ENCODE peak calls at places on chromosomes 4 and X, in seven cellular contexts. Y is fibroblast of lung, D is cardiac fibroblast, U is colonic mucosa, K is A549, X is GM12865, A is AG09309. I is an unnamed sample.

GRCh38 chrX:4710618-4711433 is 997.4 kb upstream of the PRKX start:
- DNase-seq in Y (no peak), D (no peak), U (no peak), K (peak), X (peak), A (no peak), I (no peak)

GRCh38 chr4:156185514-156185913 is 231.8 kb upstream of the CTSO start:
- DNase-seq in Y (no peak), D (no peak), U (no peak), K (no peak), X (no peak), A (no peak), I (no peak)

GRCh38 chr4:111854494-111855087 is 290.7 kb upstream of the FAM241A start:
- DNase-seq in Y (peak), D (peak), U (peak), K (peak), X (peak), A (peak), I (no peak)

GRCh38 chr4:156774422-156774821 is 197.2 kb downstream of the PDGFC start:
- DNase-seq in Y (peak), D (peak), U (no peak), K (peak), X (no peak), A (peak), I (no peak)

GRCh38 chr4:173311368-173311767 is 22.8 kb downstream of the HMGB2 start:
- DNase-seq in Y (no peak), D (no peak), U (no peak), K (no peak), X (no peak), A (no peak), I (no peak)

GRCh38 chr4:6250235-6250983 is 19.2 kb upstream of the WFS1 start:
- DNase-seq in Y (peak), D (peak), U (no peak), K (peak), X (peak), A (peak), I (no peak)

GRCh38 chr4:6767725-6768538 is 14.6 kb upstream of the KIAA0232 start:
- DNase-seq in Y (no peak), D (no peak), U (peak), K (no peak), X (no peak), A (no peak), I (no peak)

GRCh38 chr4:148052448-148052847 is 320.6 kb downstream of the ARHGAP10 start:
- DNase-seq in Y (peak), D (peak), U (no peak), K (no peak), X (peak), A (no peak), I (no peak)

GRCh38 chr4:38980903-38981676 is 51.1 kb downstream of the TMEM156 start:
- DNase-seq in Y (peak), D (peak), U (no peak), K (no peak), X (peak), A (peak), I (no peak)

GRCh38 chr4:25081866-25082471 is 51.2 kb upstream of the LGI2 start:
- DNase-seq in Y (no peak), D (no peak), U (no peak), K (no peak), X (no peak), A (no peak), I (no peak)

GRCh38 chr4:4541040-4541631 is 712 bp downstream of the STX18 start:
- DNase-seq in Y (peak), D (peak), U (peak), K (peak), X (peak), A (no peak), I (no peak)

GRCh38 chrX:32598707-32599106 is 612.6 kb downstream of the DMD start:
- DNase-seq in Y (no peak), D (no peak), U (no peak), K (no peak), X (no peak), A (no peak), I (no peak)

GRCh38 chr4:184899261-184900134 is 73.7 kb upstream of the ACSL1 start:
- DNase-seq in Y (no peak), D (no peak), U (peak), K (no peak), X (no peak), A (peak), I (no peak)

GRCh38 chrX:10636337-10636736 is 16.0 kb upstream of the MID1 start:
- DNase-seq in Y (peak), D (peak), U (peak), K (peak), X (no peak), A (no peak), I (no peak)

GRCh38 chrX:68261060-68261672 is 172.1 kb downstream of the OPHN1 start:
- DNase-seq in Y (peak), D (peak), U (no peak), K (no peak), X (no peak), A (no peak), I (no peak)

GRCh38 chrX:40303256-40304077 is 205.7 kb upstream of the BCOR start:
- DNase-seq in Y (no peak), D (no peak), U (no peak), K (no peak), X (peak), A (no peak), I (no peak)

GRCh38 chr4:53886090-53886489 is 178.3 kb downstream of the CHIC2 start:
- DNase-seq in Y (no peak), D (no peak), U (no peak), K (no peak), X (no peak), A (no peak), I (peak)

GRCh38 chr4:7416745-7417432 is 17.8 kb downstream of the PSAPL1 start:
- DNase-seq in Y (no peak), D (no peak), U (no peak), K (no peak), X (no peak), A (no peak), I (no peak)

GRCh38 chrX:154834562-154834961 is at the start of gene SMIM9:
- DNase-seq in Y (no peak), D (no peak), U (no peak), K (no peak), X (no peak), A (no peak), I (no peak)

GRCh38 chrX:7568130-7568529 is 274.8 kb upstream of the VCX start:
- DNase-seq in Y (no peak), D (no peak), U (no peak), K (no peak), X (no peak), A (no peak), I (no peak)

GRCh38 chr4:176883681-176884418 is 91.1 kb upstream of the VEGFC start:
- DNase-seq in Y (peak), D (peak), U (no peak), K (peak), X (no peak), A (peak), I (peak)

GRCh38 chr4:126130200-126130599 is 815.4 kb downstream of the FAT4 start:
- DNase-seq in Y (no peak), D (no peak), U (no peak), K (no peak), X (no peak), A (no peak), I (no peak)

GRCh38 chr4:56843421-56843899 is 22.0 kb upstream of the SPINK2 start:
- DNase-seq in Y (peak), D (peak), U (no peak), K (no peak), X (no peak), A (no peak), I (no peak)

GRCh38 chr4:165384608-165385007 is 5.8 kb downstream of the CPE start:
- DNase-seq in Y (peak), D (peak), U (no peak), K (no peak), X (no peak), A (no peak), I (no peak)

GRCh38 chr4:2931765-2932560 is 31.2 kb downstream of the NOP14 start:
- DNase-seq in Y (no peak), D (no peak), U (peak), K (no peak), X (peak), A (no peak), I (no peak)

GRCh38 chr4:158316264-158316663 is 106.0 kb downstream of the TMEM144 start:
- DNase-seq in Y (no peak), D (peak), U (no peak), K (no peak), X (peak), A (no peak), I (peak)

GRCh38 chrX:150405576-150405975 is 42.5 kb downstream of the MAMLD1 start:
- DNase-seq in Y (no peak), D (no peak), U (no peak), K (peak), X (peak), A (no peak), I (no peak)

GRCh38 chr4:14984452-14984851 is 17.8 kb upstream of the CPEB2 start:
- DNase-seq in Y (peak), D (peak), U (no peak), K (no peak), X (no peak), A (no peak), I (no peak)

GRCh38 chr4:6197433-6198174 is 2.7 kb downstream of the JAKMIP1 start:
- DNase-seq in Y (no peak), D (no peak), U (no peak), K (no peak), X (no peak), A (no peak), I (no peak)

GRCh38 chr4:142817442-142817841 is 28.7 kb downstream of the INPP4B start:
- DNase-seq in Y (peak), D (peak), U (no peak), K (peak), X (no peak), A (peak), I (peak)

GRCh38 chr4:128358903-128359260 is 71.3 kb upstream of the PGRMC2 start:
- DNase-seq in Y (no peak), D (no peak), U (no peak), K (no peak), X (no peak), A (no peak), I (no peak)

GRCh38 chrX:56783450-56783831 is 54.4 kb downstream of the NBDY start:
- DNase-seq in Y (no peak), D (no peak), U (peak), K (no peak), X (no peak), A (no peak), I (no peak)

GRCh38 chr4:99763635-99764101 is 53.0 kb upstream of the DAPP1 start:
- DNase-seq in Y (peak), D (peak), U (no peak), K (peak), X (no peak), A (peak), I (peak)

GRCh38 chrX:49838374-49838773 is 9.3 kb downstream of the PAGE4 start:
- DNase-seq in Y (peak), D (peak), U (peak), K (peak), X (peak), A (no peak), I (no peak)

GRCh38 chrX:83469551-83469950 is 38.5 kb upstream of the POU3F4 start:
- DNase-seq in Y (no peak), D (no peak), U (peak), K (peak), X (peak), A (no peak), I (no peak)

GRCh38 chr4:125280892-125281403 is 33.8 kb upstream of the FAT4 start:
- DNase-seq in Y (no peak), D (no peak), U (no peak), K (no peak), X (no peak), A (no peak), I (no peak)

GRCh38 chrX:132594129-132594528 is 105.3 kb upstream of the MBNL3 start:
- DNase-seq in Y (no peak), D (no peak), U (no peak), K (no peak), X (no peak), A (no peak), I (no peak)

GRCh38 chrX:102832661-102833060 is 104.4 kb upstream of the RAB40AL start:
- DNase-seq in Y (peak), D (peak), U (no peak), K (peak), X (no peak), A (peak), I (no peak)

GRCh38 chr4:186481998-186482790 is 73.2 kb downstream of the MTNR1A start:
- DNase-seq in Y (no peak), D (no peak), U (no peak), K (no peak), X (no peak), A (no peak), I (no peak)
- TF ChIP-seq CTCF in Y (no peak), D (no peak), U (no peak), K (no peak), X (no peak), A (no peak), I (no peak)

GRCh38 chrX:261858-262390 is 19.3 kb upstream of the PLCXD1 start:
- DNase-seq in Y (no peak), D (peak), U (peak), K (no peak), X (no peak), A (no peak), I (no peak)

GRCh38 chrX:259692-260355 is 21.4 kb upstream of the PLCXD1 start:
- DNase-seq in Y (no peak), D (no peak), U (peak), K (peak), X (no peak), A (no peak), I (no peak)

GRCh38 chrX:262391-262909 is 18.7 kb upstream of the PLCXD1 start:
- DNase-seq in Y (no peak), D (no peak), U (peak), K (peak), X (no peak), A (no peak), I (no peak)

GRCh38 chrX:258291-259040 is 22.7 kb upstream of the PLCXD1 start:
- DNase-seq in Y (no peak), D (no peak), U (peak), K (no peak), X (no peak), A (no peak), I (no peak)

DNA sequence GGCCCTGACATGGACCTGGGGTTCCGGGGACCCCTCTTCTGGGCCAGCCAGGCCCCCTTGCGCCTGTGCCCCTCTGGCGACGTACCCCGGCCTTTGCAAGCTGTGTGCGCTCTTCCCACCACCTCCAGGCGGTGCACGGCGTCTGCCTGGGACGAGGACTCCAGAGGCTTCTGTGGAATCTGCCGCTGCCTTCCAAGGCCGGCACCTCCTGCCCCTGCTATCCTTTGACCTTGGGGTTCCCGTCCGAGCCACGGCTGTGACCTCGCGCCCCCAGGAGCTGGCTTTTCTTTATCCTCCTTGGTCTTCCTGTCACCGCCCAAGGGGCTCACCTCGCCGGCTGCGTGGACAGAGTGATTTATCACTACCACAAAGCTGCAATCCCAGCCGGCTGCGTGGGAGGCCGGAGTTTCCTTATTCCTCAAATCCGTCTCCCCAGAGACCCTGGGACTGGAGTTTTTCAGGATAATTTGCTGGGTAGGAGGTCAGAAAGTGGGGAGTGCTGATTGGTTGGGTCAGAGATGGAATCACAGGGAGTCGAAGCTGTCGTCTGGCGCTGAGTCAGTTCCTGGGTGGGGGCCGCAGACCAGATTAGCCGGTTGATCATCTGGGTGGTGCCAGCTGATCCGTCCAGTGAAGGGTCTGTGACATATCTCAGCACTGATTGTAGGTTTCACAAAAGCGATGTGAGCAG is 19.9 kb upstream of the PLCXD1 start:
- DNase-seq in Y (peak), D (peak), U (peak), K (peak), X (no peak), A (no peak), I (no peak)
- H3K4me3 ChIP-seq in Y (no peak), D (no peak), U (no peak), K (peak), X (no peak), A (no peak), I (no peak)

GRCh38 chrX:141278306-141278705 is 36.0 kb upstream of the SPANXC start:
- DNase-seq in Y (peak), D (peak), U (no peak), K (peak), X (peak), A (no peak), I (no peak)
- TF ChIP-seq CTCF in Y (peak), D (peak), U (peak), K (peak), X (peak), A (peak), I (peak)

GRCh38 chr4:183097251-183098079 is 1.6 kb upstream of the WWC2 start:
- DNase-seq in Y (peak), D (no peak), U (peak), K (no peak), X (no peak), A (no peak), I (no peak)
- H3K4me3 ChIP-seq in Y (peak), D (peak), U (peak), K (peak), X (no peak), A (peak), I (peak)

GRCh38 chrX:87299563-87300160 is 217.9 kb upstream of the KLHL4 start:
- DNase-seq in Y (peak), D (peak), U (no peak), K (peak), X (peak), A (peak), I (no peak)
- TF ChIP-seq CTCF in Y (no peak), D (peak), U (peak), K (peak), X (peak), A (peak), I (peak)

GRCh38 chr4:16224669-16225068 is 1.6 kb downstream of the TAPT1 start:
- DNase-seq in Y (peak), D (no peak), U (no peak), K (no peak), X (no peak), A (no peak), I (no peak)
- H3K4me3 ChIP-seq in Y (peak), D (no peak), U (peak), K (peak), X (peak), A (no peak), I (no peak)

GRCh38 chrX:117508021-117508420 is 608.6 kb downstream of the KLHL13 start:
- DNase-seq in Y (no peak), D (no peak), U (no peak), K (no peak), X (no peak), A (no peak), I (no peak)

GRCh38 chrX:117511379-117511778 is 605.2 kb downstream of the KLHL13 start:
- DNase-seq in Y (no peak), D (no peak), U (no peak), K (no peak), X (no peak), A (no peak), I (no peak)

GRCh38 chrX:117510453-117510852 is 606.2 kb downstream of the KLHL13 start:
- DNase-seq in Y (no peak), D (no peak), U (no peak), K (peak), X (no peak), A (no peak), I (no peak)
- TF ChIP-seq CTCF in Y (no peak), D (no peak), U (no peak), K (no peak), X (no peak), A (no peak), I (no peak)